ENCODE peak calls at places on chromosomes 1 and 21, in six cellular contexts. U is body of pancreas, H is tibial artery, Q is SK-N-SH, L is astrocyte of the spinal cord, N is IMR-90. O is an unnamed sample.

GRCh38 chr21:41726970-41727783 is 39.7 kb downstream of the RIPK4 start:
- DNase-seq in N (peak; percentile 42), L (peak; percentile 52), H (peak; percentile 86), Q (no peak), U (peak; percentile 65), O (peak; percentile 24)

GRCh38 chr21:34989337-34990151 is 59.6 kb downstream of the RUNX1 start:
- DNase-seq in U (no peak), N (no peak), L (peak; percentile 81), H (no peak), Q (no peak), O (no peak)

GRCh38 chr1:194225781-194226180 is 1039.4 kb upstream of the B3GALT2 start:
- DNase-seq in N (no peak), U (no peak), L (no peak), Q (no peak), H (no peak), O (no peak)

GRCh38 chr1:225963735-225964530 is 22.9 kb upstream of the LEFTY2 start:
- DNase-seq in N (no peak), U (no peak), L (no peak), H (no peak), Q (no peak), O (no peak)

GRCh38 chr1:243638186-243638585 is 211.9 kb downstream of the AKT3 start:
- DNase-seq in Q (no peak), U (no peak), H (no peak), N (no peak), L (no peak), O (no peak)

GRCh38 chr1:59617418-59617817 is 197.3 kb upstream of the HOOK1 start:
- DNase-seq in L (no peak), U (no peak), Q (no peak), H (no peak), N (no peak), O (no peak)

GRCh38 chr1:108767115-108767514 is 20.6 kb downstream of the STXBP3 start:
- DNase-seq in H (no peak), U (no peak), Q (no peak), L (no peak), N (no peak), O (no peak)

GRCh38 chr1:38050397-38051141 is 4.0 kb upstream of the POU3F1 start:
- DNase-seq in L (no peak), H (no peak), Q (no peak), N (peak; percentile 23), U (no peak), O (no peak)

GRCh38 chr21:45593162-45594022 is 50.1 kb upstream of the PCBP3 start:
- DNase-seq in N (no peak), Q (no peak), H (no peak), U (no peak), L (no peak), O (no peak)

GRCh38 chr1:205458777-205459566 is 3.1 kb upstream of the BLACAT1 start:
- DNase-seq in U (peak; percentile 50), N (peak; percentile 58), L (peak; percentile 72), Q (no peak), H (no peak), O (peak; percentile 56)

GRCh38 chr1:51093566-51093965 is 8.5 kb upstream of the C1orf185 start:
- DNase-seq in H (no peak), N (peak; percentile 3), U (no peak), L (peak; percentile 13), Q (no peak), O (peak; percentile 64)

GRCh38 chr1:91826248-91826647 is 59.7 kb downstream of the TGFBR3 start:
- DNase-seq in Q (no peak), N (no peak), U (no peak), H (no peak), L (no peak), O (no peak)

GRCh38 chr1:165501975-165502358 is 41.8 kb upstream of the LRRC52 start:
- DNase-seq in N (no peak), H (no peak), Q (no peak), L (no peak), U (no peak), O (no peak)

GRCh38 chr1:175792126-175792525 is 48.7 kb upstream of the TNR start:
- DNase-seq in Q (peak; percentile 10), H (no peak), L (no peak), U (no peak), N (no peak), O (no peak)

GRCh38 chr1:219317762-219318353 is 144.2 kb downstream of the LYPLAL1 start:
- DNase-seq in U (no peak), L (peak; percentile 21), Q (no peak), H (no peak), N (no peak), O (no peak)

GRCh38 chr1:27342778-27343638 is 1.2 kb downstream of the SYTL1 start:
- DNase-seq in N (no peak), Q (no peak), H (no peak), U (peak; percentile 88), L (no peak), O (no peak)

GRCh38 chr1:47478090-47478489 is 40.2 kb downstream of the FOXD2 start:
- DNase-seq in L (no peak), U (peak; percentile 65), N (no peak), Q (no peak), H (peak; percentile 35), O (no peak)

GRCh38 chr1:109881906-109882287 is 28.8 kb upstream of the CSF1 start:
- DNase-seq in U (no peak), H (no peak), L (no peak), N (no peak), Q (no peak), O (no peak)

GRCh38 chr1:174654553-174654952 is 206.8 kb downstream of the GPR52 start:
- DNase-seq in L (no peak), Q (no peak), H (no peak), U (no peak), N (no peak), O (no peak)

GRCh38 chr1:73839922-73840321 is 358.1 kb downstream of the LRRIQ3 start:
- DNase-seq in H (no peak), N (no peak), Q (no peak), L (peak; percentile 4), U (no peak), O (peak; percentile 0)

GRCh38 chr1:215992620-215993019 is 425.5 kb downstream of the KCTD3 start:
- DNase-seq in L (peak; percentile 39), H (no peak), Q (peak; percentile 32), N (peak; percentile 43), U (no peak), O (peak; percentile 3)

GRCh38 chr1:47707887-47708535 is 270.2 kb downstream of the FOXD2 start:
- DNase-seq in L (no peak), U (no peak), Q (peak; percentile 40), H (no peak), N (no peak), O (no peak)

GRCh38 chr21:27649323-27649722 is 682.4 kb upstream of the ADAMTS5 start:
- DNase-seq in N (peak; percentile 97), L (peak; percentile 88), U (no peak), Q (no peak), H (no peak), O (peak; percentile 84)

GRCh38 chr1:30012455-30013440 is 710.6 kb downstream of the MATN1 start:
- DNase-seq in L (no peak), N (no peak), H (no peak), Q (peak; percentile 5), U (no peak), O (no peak)

GRCh38 chr1:53131590-53131938 is 10.9 kb downstream of the SLC1A7 start:
- DNase-seq in H (peak; percentile 9), Q (no peak), L (no peak), N (no peak), U (no peak), O (no peak)

GRCh38 chr1:202698276-202698675 is 12.0 kb downstream of the SYT2 start:
- DNase-seq in N (no peak), H (no peak), L (no peak), U (no peak), Q (no peak), O (no peak)

DNA sequence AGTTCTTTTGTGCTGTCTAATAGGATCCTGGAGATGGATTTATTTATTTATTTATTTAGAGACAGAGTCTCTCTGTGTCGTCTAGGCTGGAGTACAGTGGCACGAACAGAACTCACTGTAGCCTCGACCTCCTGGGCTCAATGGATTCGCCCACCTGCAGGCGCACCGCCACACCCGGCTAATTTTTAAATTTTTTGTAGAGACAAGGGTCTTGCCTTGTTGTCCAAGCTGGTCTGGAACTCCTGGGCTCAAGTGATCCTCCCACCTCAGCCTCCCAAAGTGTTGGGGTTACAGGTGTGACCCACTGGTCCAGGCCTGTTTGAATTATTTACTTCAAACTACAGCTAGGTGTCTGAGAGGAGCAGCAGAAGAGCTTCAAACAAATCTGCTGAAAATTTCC is 9.6 kb upstream of the SPEN start:
- DNase-seq in N (no peak), U (no peak), L (no peak), H (no peak), Q (no peak), O (no peak)
- H3K4me3 ChIP-seq in N (no peak overlapping the region), U (no peak overlapping the region), L (no peak overlapping the region), H (no peak overlapping the region), Q (no peak overlapping the region), O (no peak overlapping the region)

DNA sequence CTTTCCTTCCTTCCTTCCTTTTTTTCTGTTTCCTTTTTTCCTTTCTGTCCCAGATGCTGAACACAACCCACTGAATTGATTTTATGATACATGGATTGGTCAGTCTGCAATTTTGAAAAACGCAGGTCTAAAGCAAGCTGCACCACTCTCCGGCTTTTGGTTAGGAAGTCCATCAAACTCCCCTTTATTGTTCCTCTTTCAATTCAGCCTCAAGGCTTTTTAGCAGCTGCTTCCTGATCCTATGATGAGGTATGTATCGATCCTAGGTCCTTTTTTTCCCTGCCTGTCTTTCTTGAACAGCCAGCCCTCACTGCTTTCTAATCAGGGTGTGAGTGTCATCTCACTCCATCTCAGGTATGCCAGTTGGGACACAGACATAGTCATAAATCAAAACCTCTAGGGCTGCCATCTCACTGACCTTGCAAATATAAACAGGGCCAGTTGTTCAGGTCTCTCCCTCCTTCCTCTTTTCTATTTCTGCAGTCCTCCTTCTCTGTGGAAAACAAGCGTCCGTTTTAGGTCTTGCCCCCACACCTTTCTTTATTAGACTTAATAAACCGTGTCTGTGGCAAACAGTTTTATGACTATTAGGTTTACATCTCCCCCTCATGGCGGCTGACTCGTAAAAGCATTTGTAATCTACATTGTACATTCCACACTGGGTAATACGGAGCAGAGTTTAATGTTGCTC is 11.4 kb downstream of the STYXL2 start:
- DNase-seq in H (no peak), U (no peak), N (no peak), Q (no peak), L (peak; percentile 4), O (no peak)
- TF ChIP-seq CTCF in H (no peak), U (no peak), N (no peak), Q (no peak), L (no peak), O (no peak)

GRCh38 chr1:222739465-222739864 is 2.5 kb downstream of the FAM177B start:
- DNase-seq in U (no peak), H (no peak), N (no peak), Q (no peak), L (no peak), O (no peak)
- H3K4me3 ChIP-seq in U (no peak overlapping the region), H (no peak overlapping the region), N (no peak overlapping the region), Q (no peak overlapping the region), L (no peak overlapping the region), O (no peak overlapping the region)

GRCh38 chr1:2877391-2877790 is 75.9 kb upstream of the TTC34 start:
- DNase-seq in L (no peak), Q (no peak), H (no peak), U (no peak), N (no peak), O (no peak)

GRCh38 chr1:2878591-2878990 is 77.1 kb upstream of the TTC34 start:
- DNase-seq in Q (no peak), H (no peak), U (no peak), L (no peak), N (no peak), O (no peak)

GRCh38 chr1:2876846-2877245 is 75.4 kb upstream of the TTC34 start:
- DNase-seq in U (no peak), N (no peak), L (no peak), H (no peak), Q (no peak), O (no peak)

GRCh38 chr1:2874207-2875165 is 73.0 kb upstream of the TTC34 start:
- DNase-seq in H (no peak), N (no peak), L (no peak), Q (no peak), U (peak; percentile 43), O (no peak)

GRCh38 chr1:2875677-2876531 is 74.4 kb upstream of the TTC34 start:
- DNase-seq in L (no peak), U (peak; percentile 46), Q (peak; percentile 82), H (no peak), N (no peak), O (no peak)
- TF ChIP-seq CTCF in L (no peak), U (peak; percentile 38), Q (no peak), H (peak; percentile 76), N (peak; percentile 11), O (no peak)

O was measured in fibroblast of villous mesenchyme.